ENCODE peak calls at places on chromosomes 2 and 18, in eight cellular contexts. One of them, this sample, is unnamed.

GRCh38 chr2:219912530-219912929 is 285.1 kb downstream of the SLC4A3 start:
- DNase-seq in astrocyte of the spinal cord: peak; percentile 56
- DNase-seq in AG09309: peak; percentile 14
- DNase-seq in mucosa of descending colon: no peak
- DNase-seq in fibroblast of mammary gland: peak; percentile 65
- DNase-seq in heart right ventricle: no peak
- DNase-seq in A549: no peak
- DNase-seq in fibroblast of lung: peak; percentile 75
- DNase-seq in this sample: peak; percentile 5

GRCh38 chr18:62337336-62337735 is 12.2 kb downstream of the TNFRSF11A start:
- DNase-seq in astrocyte of the spinal cord: no peak
- DNase-seq in A549: no peak
- DNase-seq in fibroblast of lung: no peak
- DNase-seq in mucosa of descending colon: no peak
- DNase-seq in AG09309: no peak
- DNase-seq in fibroblast of mammary gland: no peak
- DNase-seq in heart right ventricle: no peak
- DNase-seq in this sample: no peak

GRCh38 chr2:109409347-109410020 is 204.3 kb downstream of the SEPTIN10 start:
- DNase-seq in A549: no peak
- DNase-seq in mucosa of descending colon: no peak
- DNase-seq in heart right ventricle: no peak
- DNase-seq in astrocyte of the spinal cord: peak; percentile 21
- DNase-seq in fibroblast of mammary gland: no peak
- DNase-seq in AG09309: no peak
- DNase-seq in fibroblast of lung: peak; percentile 35
- DNase-seq in this sample: peak; percentile 10

GRCh38 chr2:101820519-101820918 is 123.0 kb downstream of the MAP4K4 start:
- DNase-seq in AG09309: no peak
- DNase-seq in heart right ventricle: no peak
- DNase-seq in A549: no peak
- DNase-seq in fibroblast of mammary gland: peak; percentile 86
- DNase-seq in mucosa of descending colon: no peak
- DNase-seq in astrocyte of the spinal cord: peak; percentile 76
- DNase-seq in fibroblast of lung: peak; percentile 88
- DNase-seq in this sample: peak; percentile 99

GRCh38 chr18:58952871-58953270 is 88.2 kb downstream of the ZNF532 start:
- DNase-seq in fibroblast of mammary gland: no peak
- DNase-seq in heart right ventricle: no peak
- DNase-seq in fibroblast of lung: peak; percentile 65
- DNase-seq in AG09309: no peak
- DNase-seq in A549: peak; percentile 15
- DNase-seq in mucosa of descending colon: no peak
- DNase-seq in astrocyte of the spinal cord: no peak
- DNase-seq in this sample: no peak

GRCh38 chr2:191376981-191377629 is 131.9 kb downstream of the MYO1B start:
- DNase-seq in AG09309: peak; percentile 86
- DNase-seq in A549: peak; percentile 57
- DNase-seq in heart right ventricle: peak; percentile 26
- DNase-seq in astrocyte of the spinal cord: peak; percentile 88
- DNase-seq in fibroblast of lung: peak; percentile 97
- DNase-seq in mucosa of descending colon: peak; percentile 79
- DNase-seq in fibroblast of mammary gland: peak; percentile 93
- DNase-seq in this sample: peak; percentile 94

GRCh38 chr18:54717673-54718435 is 110.4 kb upstream of the RAB27B start:
- DNase-seq in A549: no peak
- DNase-seq in heart right ventricle: no peak
- DNase-seq in AG09309: no peak
- DNase-seq in fibroblast of mammary gland: no peak
- DNase-seq in astrocyte of the spinal cord: peak; percentile 40
- DNase-seq in mucosa of descending colon: peak; percentile 12
- DNase-seq in fibroblast of lung: peak; percentile 43
- DNase-seq in this sample: no peak

GRCh38 chr2:208039661-208040060 is 14.3 kb upstream of the PLEKHM3 start:
- DNase-seq in fibroblast of lung: peak; percentile 46
- DNase-seq in fibroblast of mammary gland: no peak
- DNase-seq in mucosa of descending colon: no peak
- DNase-seq in astrocyte of the spinal cord: no peak
- DNase-seq in AG09309: no peak
- DNase-seq in heart right ventricle: no peak
- DNase-seq in A549: no peak
- DNase-seq in this sample: no peak

GRCh38 chr2:105836840-105837692 is 92.4 kb downstream of the NCK2 start:
- DNase-seq in A549: no peak
- DNase-seq in fibroblast of mammary gland: no peak
- DNase-seq in AG09309: no peak
- DNase-seq in heart right ventricle: no peak
- DNase-seq in fibroblast of lung: no peak
- DNase-seq in mucosa of descending colon: no peak
- DNase-seq in astrocyte of the spinal cord: no peak
- DNase-seq in this sample: no peak

GRCh38 chr18:59200787-59201186 is 19.2 kb upstream of the GRP start:
- DNase-seq in fibroblast of mammary gland: no peak
- DNase-seq in AG09309: peak; percentile 27
- DNase-seq in heart right ventricle: no peak
- DNase-seq in A549: no peak
- DNase-seq in fibroblast of lung: no peak
- DNase-seq in astrocyte of the spinal cord: no peak
- DNase-seq in mucosa of descending colon: no peak
- DNase-seq in this sample: no peak

GRCh38 chr2:195813401-195813800 is 156.4 kb downstream of the SLC39A10 start:
- DNase-seq in AG09309: no peak
- DNase-seq in fibroblast of mammary gland: peak; percentile 36
- DNase-seq in astrocyte of the spinal cord: no peak
- DNase-seq in heart right ventricle: no peak
- DNase-seq in fibroblast of lung: peak; percentile 23
- DNase-seq in A549: no peak
- DNase-seq in mucosa of descending colon: no peak
- DNase-seq in this sample: no peak

GRCh38 chr2:182366625-182367024 is 60.2 kb downstream of the PDE1A start:
- DNase-seq in heart right ventricle: no peak
- DNase-seq in fibroblast of mammary gland: peak; percentile 92
- DNase-seq in mucosa of descending colon: peak; percentile 21
- DNase-seq in astrocyte of the spinal cord: peak; percentile 59
- DNase-seq in fibroblast of lung: peak; percentile 41
- DNase-seq in AG09309: peak; percentile 59
- DNase-seq in A549: no peak
- DNase-seq in this sample: no peak

GRCh38 chr2:182368996-182369395 is 57.8 kb downstream of the PDE1A start:
- DNase-seq in fibroblast of lung: no peak
- DNase-seq in A549: no peak
- DNase-seq in mucosa of descending colon: no peak
- DNase-seq in astrocyte of the spinal cord: no peak
- DNase-seq in fibroblast of mammary gland: no peak
- DNase-seq in heart right ventricle: no peak
- DNase-seq in AG09309: no peak
- DNase-seq in this sample: peak; percentile 51

GRCh38 chr2:182368446-182368845 is 58.4 kb downstream of the PDE1A start:
- DNase-seq in fibroblast of mammary gland: peak; percentile 72
- DNase-seq in A549: no peak
- DNase-seq in heart right ventricle: no peak
- DNase-seq in astrocyte of the spinal cord: peak; percentile 36
- DNase-seq in mucosa of descending colon: no peak
- DNase-seq in AG09309: peak; percentile 75
- DNase-seq in fibroblast of lung: peak; percentile 69
- DNase-seq in this sample: peak; percentile 79

GRCh38 chr2:182367401-182367800 is 59.4 kb downstream of the PDE1A start:
- DNase-seq in A549: no peak
- DNase-seq in fibroblast of lung: no peak
- DNase-seq in mucosa of descending colon: no peak
- DNase-seq in heart right ventricle: no peak
- DNase-seq in astrocyte of the spinal cord: no peak
- DNase-seq in AG09309: no peak
- DNase-seq in fibroblast of mammary gland: no peak
- DNase-seq in this sample: no peak

DNA sequence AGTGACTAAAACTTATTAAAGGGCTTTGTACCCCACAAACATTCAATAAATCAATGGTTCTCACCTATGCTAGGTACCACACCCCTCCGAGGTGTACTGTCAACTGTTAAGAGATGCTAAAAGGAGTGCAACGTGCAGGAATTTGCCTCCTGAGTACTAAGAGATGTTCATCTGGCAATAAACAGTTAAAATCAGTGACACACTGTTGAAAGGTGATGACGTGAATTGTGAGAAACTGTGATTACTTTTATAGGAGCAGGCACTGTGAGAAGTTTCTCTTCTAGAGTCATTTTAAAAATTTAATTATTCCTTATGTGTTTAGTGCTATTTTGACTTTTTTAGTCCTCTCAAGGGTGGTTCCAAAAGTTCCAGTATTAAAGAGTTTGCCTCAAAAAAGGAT is 61.0 kb downstream of the PDE1A start:
- DNase-seq in mucosa of descending colon: no peak
- DNase-seq in A549: no peak
- DNase-seq in fibroblast of lung: no peak
- DNase-seq in astrocyte of the spinal cord: no peak
- DNase-seq in heart right ventricle: no peak
- DNase-seq in AG09309: no peak
- DNase-seq in fibroblast of mammary gland: no peak
- DNase-seq in this sample: no peak
- TF ChIP-seq CTCF in mucosa of descending colon: no peak
- TF ChIP-seq CTCF in A549: no peak
- TF ChIP-seq CTCF in fibroblast of lung: no peak
- TF ChIP-seq CTCF in astrocyte of the spinal cord: no peak
- TF ChIP-seq CTCF in heart right ventricle: no peak
- TF ChIP-seq CTCF in AG09309: no peak
- TF ChIP-seq CTCF in fibroblast of mammary gland: no peak
- TF ChIP-seq CTCF in this sample: no peak

DNA sequence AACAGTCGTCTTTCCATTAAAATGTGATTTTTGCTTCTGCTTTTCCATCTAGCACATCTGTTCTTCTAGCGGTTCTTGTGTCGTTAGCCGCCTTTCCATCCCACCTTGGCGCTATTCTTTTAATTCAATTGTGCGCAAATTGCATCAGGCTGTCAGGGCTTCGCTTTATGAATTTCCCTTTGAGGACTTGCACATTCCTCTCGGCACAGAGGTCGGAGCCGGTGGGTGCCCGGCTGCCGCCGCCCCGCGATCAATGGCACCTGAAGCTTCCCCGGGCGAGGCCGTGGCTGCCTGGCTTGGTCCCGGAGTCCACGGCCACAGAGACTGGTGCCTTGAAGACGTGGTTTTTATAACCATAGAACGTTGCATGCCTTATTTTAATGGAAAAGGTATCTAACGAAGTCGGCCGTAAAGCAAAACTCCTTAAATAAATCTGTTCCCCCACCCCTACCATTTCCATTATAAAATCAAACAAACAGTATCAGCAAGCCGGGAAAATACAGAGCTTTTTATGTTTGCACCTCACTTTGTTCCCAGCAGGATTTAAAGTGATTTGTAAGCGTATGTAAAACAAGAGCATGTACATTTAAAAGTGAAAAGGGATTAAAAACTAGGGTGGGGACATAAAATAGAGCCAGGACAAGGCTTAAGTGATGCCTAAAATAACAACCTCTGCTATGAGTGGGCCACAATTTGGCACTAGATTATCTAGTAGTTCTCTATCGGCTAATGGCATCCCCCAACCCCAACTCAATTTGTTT is 34.1 kb upstream of the TSPYL6 start:
- DNase-seq in astrocyte of the spinal cord: no peak
- DNase-seq in fibroblast of lung: no peak
- DNase-seq in heart right ventricle: no peak
- DNase-seq in AG09309: no peak
- DNase-seq in A549: no peak
- DNase-seq in mucosa of descending colon: no peak
- DNase-seq in fibroblast of mammary gland: no peak
- DNase-seq in this sample: no peak
- H3K4me3 ChIP-seq in astrocyte of the spinal cord: no peak overlapping the region
- H3K4me3 ChIP-seq in fibroblast of lung: no peak overlapping the region
- H3K4me3 ChIP-seq in heart right ventricle: no peak overlapping the region
- H3K4me3 ChIP-seq in AG09309: no peak overlapping the region
- H3K4me3 ChIP-seq in A549: no peak overlapping the region
- H3K4me3 ChIP-seq in mucosa of descending colon: no peak overlapping the region
- H3K4me3 ChIP-seq in fibroblast of mammary gland: no peak overlapping the region
- H3K4me3 ChIP-seq in this sample: no peak overlapping the region

GRCh38 chr2:26503238-26503880 is 25.4 kb upstream of the OTOF start:
- DNase-seq in fibroblast of lung: peak; percentile 61
- DNase-seq in AG09309: no peak
- DNase-seq in mucosa of descending colon: peak; percentile 86
- DNase-seq in fibroblast of mammary gland: peak; percentile 66
- DNase-seq in A549: peak; percentile 99
- DNase-seq in astrocyte of the spinal cord: peak; percentile 16
- DNase-seq in heart right ventricle: peak; percentile 76
- DNase-seq in this sample: peak; percentile 54
- TF ChIP-seq CTCF in fibroblast of lung: peak; percentile 76
- TF ChIP-seq CTCF in AG09309: peak; percentile 80
- TF ChIP-seq CTCF in mucosa of descending colon: peak; percentile 83
- TF ChIP-seq CTCF in fibroblast of mammary gland: peak; percentile 82
- TF ChIP-seq CTCF in A549: peak; percentile 100
- TF ChIP-seq CTCF in astrocyte of the spinal cord: peak; percentile 84
- TF ChIP-seq CTCF in heart right ventricle: peak; percentile 77
- TF ChIP-seq CTCF in this sample: peak; percentile 95

GRCh38 chr2:64807417-64807816 is 153.7 kb upstream of the SERTAD2 start:
- DNase-seq in A549: peak; percentile 41
- DNase-seq in fibroblast of lung: peak; percentile 100
- DNase-seq in AG09309: peak; percentile 99
- DNase-seq in mucosa of descending colon: no peak
- DNase-seq in heart right ventricle: no peak
- DNase-seq in astrocyte of the spinal cord: peak; percentile 97
- DNase-seq in fibroblast of mammary gland: peak; percentile 100
- DNase-seq in this sample: peak; percentile 100
- H3K4me3 ChIP-seq in A549: no peak overlapping the region
- H3K4me3 ChIP-seq in fibroblast of lung: no peak overlapping the region
- H3K4me3 ChIP-seq in AG09309: no peak overlapping the region
- H3K4me3 ChIP-seq in mucosa of descending colon: no peak overlapping the region
- H3K4me3 ChIP-seq in heart right ventricle: no peak overlapping the region
- H3K4me3 ChIP-seq in astrocyte of the spinal cord: no peak overlapping the region
- H3K4me3 ChIP-seq in fibroblast of mammary gland: no peak overlapping the region
- H3K4me3 ChIP-seq in this sample: no peak overlapping the region

GRCh38 chr2:241598061-241598460 is 38.9 kb downstream of the THAP4 start:
- DNase-seq in astrocyte of the spinal cord: no peak
- DNase-seq in AG09309: no peak
- DNase-seq in A549: no peak
- DNase-seq in fibroblast of lung: no peak
- DNase-seq in mucosa of descending colon: no peak
- DNase-seq in fibroblast of mammary gland: peak; percentile 49
- DNase-seq in heart right ventricle: no peak
- DNase-seq in this sample: no peak

GRCh38 chr2:241597561-241597960 is 39.0 kb downstream of the BOK start:
- DNase-seq in AG09309: no peak
- DNase-seq in heart right ventricle: no peak
- DNase-seq in A549: no peak
- DNase-seq in astrocyte of the spinal cord: no peak
- DNase-seq in mucosa of descending colon: no peak
- DNase-seq in fibroblast of lung: no peak
- DNase-seq in fibroblast of mammary gland: no peak
- DNase-seq in this sample: no peak

GRCh38 chr2:241595600-241596140 is 37.1 kb downstream of the BOK start:
- DNase-seq in AG09309: no peak
- DNase-seq in fibroblast of mammary gland: no peak
- DNase-seq in mucosa of descending colon: peak; percentile 42
- DNase-seq in fibroblast of lung: no peak
- DNase-seq in A549: peak; percentile 21
- DNase-seq in astrocyte of the spinal cord: no peak
- DNase-seq in heart right ventricle: no peak
- DNase-seq in this sample: no peak

GRCh38 chr2:241601841-241602240 is 35.1 kb downstream of the THAP4 start:
- DNase-seq in fibroblast of mammary gland: no peak
- DNase-seq in AG09309: no peak
- DNase-seq in A549: no peak
- DNase-seq in mucosa of descending colon: no peak
- DNase-seq in heart right ventricle: no peak
- DNase-seq in astrocyte of the spinal cord: no peak
- DNase-seq in fibroblast of lung: no peak
- DNase-seq in this sample: no peak

GRCh38 chr2:241598487-241598886 is 38.5 kb downstream of the THAP4 start:
- DNase-seq in heart right ventricle: no peak
- DNase-seq in mucosa of descending colon: no peak
- DNase-seq in fibroblast of mammary gland: no peak
- DNase-seq in A549: no peak
- DNase-seq in astrocyte of the spinal cord: no peak
- DNase-seq in AG09309: no peak
- DNase-seq in fibroblast of lung: no peak
- DNase-seq in this sample: peak; percentile 30
- TF ChIP-seq CTCF in heart right ventricle: peak; percentile 13
- TF ChIP-seq CTCF in mucosa of descending colon: no peak
- TF ChIP-seq CTCF in fibroblast of mammary gland: no peak
- TF ChIP-seq CTCF in A549: peak; percentile 23
- TF ChIP-seq CTCF in astrocyte of the spinal cord: peak; percentile 34
- TF ChIP-seq CTCF in AG09309: peak; percentile 25
- TF ChIP-seq CTCF in fibroblast of lung: peak; percentile 14
- TF ChIP-seq CTCF in this sample: peak; percentile 34